ENCODE peak calls at places on chromosomes 6 and 20, in five cellular contexts. One of them, this sample, is unnamed.

GRCh38 chr6:100554228-100554627 is 89.5 kb upstream of the SIM1 start:
- DNase-seq in GM04504: no peak
- DNase-seq in H9: no peak
- DNase-seq in NB4: no peak
- DNase-seq in NCI-H1694: no peak
- DNase-seq in this sample: no peak

GRCh38 chr6:166446146-166446545 is 63.4 kb upstream of the MPC1 start:
- DNase-seq in GM04504: no peak
- DNase-seq in NCI-H1694: no peak
- DNase-seq in H9: no peak
- DNase-seq in NB4: no peak
- DNase-seq in this sample: no peak

GRCh38 chr6:49454787-49455709 is 8.0 kb downstream of the MMUT start:
- DNase-seq in NCI-H1694: no peak
- DNase-seq in GM04504: no peak
- DNase-seq in NB4: no peak
- DNase-seq in H9: no peak
- DNase-seq in this sample: peak

GRCh38 chr6:34223381-34223963 is 13.2 kb upstream of the HMGA1 start:
- DNase-seq in NCI-H1694: no peak
- DNase-seq in GM04504: no peak
- DNase-seq in NB4: no peak
- DNase-seq in H9: no peak
- DNase-seq in this sample: no peak

GRCh38 chr20:56826971-56827645 is 198.0 kb downstream of the TFAP2C start:
- DNase-seq in H9: no peak
- DNase-seq in NCI-H1694: no peak
- DNase-seq in GM04504: peak
- DNase-seq in NB4: peak
- DNase-seq in this sample: no peak

GRCh38 chr6:88538130-88538706 is 372.1 kb upstream of the CNR1 start:
- DNase-seq in H9: peak
- DNase-seq in NCI-H1694: no peak
- DNase-seq in GM04504: peak
- DNase-seq in NB4: peak
- DNase-seq in this sample: peak

GRCh38 chr6:159833556-159833955 is 33.5 kb downstream of the PNLDC1 start:
- DNase-seq in NCI-H1694: no peak
- DNase-seq in NB4: no peak
- DNase-seq in GM04504: peak
- DNase-seq in H9: no peak
- DNase-seq in this sample: no peak

GRCh38 chr20:8389381-8390368 is 257.6 kb downstream of the PLCB1 start:
- DNase-seq in NCI-H1694: peak
- DNase-seq in H9: no peak
- DNase-seq in GM04504: no peak
- DNase-seq in NB4: peak
- DNase-seq in this sample: peak

GRCh38 chr20:63117151-63117550 is 98.8 kb downstream of the YTHDF1 start:
- DNase-seq in NB4: no peak
- DNase-seq in NCI-H1694: no peak
- DNase-seq in H9: no peak
- DNase-seq in GM04504: no peak
- DNase-seq in this sample: no peak

GRCh38 chr20:46043556-46043955 is 14.5 kb downstream of the SLC12A5 start:
- DNase-seq in NB4: no peak
- DNase-seq in NCI-H1694: no peak
- DNase-seq in H9: no peak
- DNase-seq in GM04504: no peak
- DNase-seq in this sample: no peak

GRCh38 chr20:63212393-63212730 is 3.6 kb downstream of the YTHDF1 start:
- DNase-seq in GM04504: no peak
- DNase-seq in NB4: no peak
- DNase-seq in H9: no peak
- DNase-seq in NCI-H1694: no peak
- DNase-seq in this sample: no peak

GRCh38 chr6:107116328-107116892 is 1.1 kb upstream of the BEND3 start:
- DNase-seq in H9: peak
- DNase-seq in NCI-H1694: peak
- DNase-seq in NB4: peak
- DNase-seq in GM04504: no peak
- DNase-seq in this sample: peak

GRCh38 chr6:163413345-163414116 is 987 bp upstream of the QKI start:
- DNase-seq in H9: peak
- DNase-seq in NB4: peak
- DNase-seq in GM04504: peak
- DNase-seq in NCI-H1694: peak
- DNase-seq in this sample: peak

GRCh38 chr6:145015739-145016558 is 719.4 kb downstream of the EPM2A start:
- DNase-seq in GM04504: peak
- DNase-seq in NB4: peak
- DNase-seq in NCI-H1694: no peak
- DNase-seq in H9: no peak
- DNase-seq in this sample: peak

GRCh38 chr20:44642203-44643153 is 9.0 kb downstream of the ADA start:
- DNase-seq in H9: peak
- DNase-seq in GM04504: peak
- DNase-seq in NB4: peak
- DNase-seq in NCI-H1694: no peak
- DNase-seq in this sample: peak

GRCh38 chr6:89297695-89298351 is 17.3 kb downstream of the GABRR2 start:
- DNase-seq in H9: no peak
- DNase-seq in NB4: peak
- DNase-seq in NCI-H1694: no peak
- DNase-seq in GM04504: peak
- DNase-seq in this sample: peak

GRCh38 chr6:120384671-120385070 is 949.6 kb downstream of the TBC1D32 start:
- DNase-seq in NB4: no peak
- DNase-seq in NCI-H1694: no peak
- DNase-seq in H9: no peak
- DNase-seq in GM04504: no peak
- DNase-seq in this sample: no peak

GRCh38 chr6:109165392-109165964 is 70.2 kb downstream of the CEP57L1 start:
- DNase-seq in NCI-H1694: no peak
- DNase-seq in NB4: peak
- DNase-seq in H9: no peak
- DNase-seq in GM04504: peak
- DNase-seq in this sample: peak

This sample was measured in OCI-M1.